ENCODE peak calls at places on chromosomes 16 and 17, in four cellular contexts. K, D, V and G are unnamed samples.

GRCh38 chr16:49788505-49788904 is 67.4 kb downstream of the ZNF423 start:
- DNase-seq in K (peak), D (no peak), V (no peak), G (no peak)

GRCh38 chr16:1435921-1436697 is 5.2 kb downstream of the PERCC1 start:
- DNase-seq in K (no peak), D (no peak), V (no peak), G (no peak)

GRCh38 chr16:81567987-81568748 is 123.6 kb downstream of the CMIP start:
- DNase-seq in K (peak), D (no peak), V (peak), G (peak)

GRCh38 chr16:9258423-9259051 is 167.1 kb downstream of the HAPSTR1 start:
- DNase-seq in K (peak), D (peak), V (peak), G (peak)

GRCh38 chr16:5490499-5490898 is 392.9 kb upstream of the EEF2KMT start:
- DNase-seq in K (peak), D (peak), V (no peak), G (no peak)

GRCh38 chr17:55416470-55417052 is 5.1 kb downstream of the MMD start:
- DNase-seq in K (peak), D (no peak), V (no peak), G (peak)

GRCh38 chr16:30353438-30354129 is 1.5 kb downstream of the CD2BP2 start:
- DNase-seq in K (no peak), D (no peak), V (no peak), G (no peak)

GRCh38 chr16:26963109-26963508 is 103.6 kb upstream of the C16orf82 start:
- DNase-seq in K (peak), D (peak), V (no peak), G (peak)

GRCh38 chr16:79519448-79519847 is 81.1 kb downstream of the MAF start:
- DNase-seq in K (no peak), D (no peak), V (no peak), G (no peak)

GRCh38 chr16:20610892-20611349 is 34.8 kb upstream of the ACSM2B start:
- DNase-seq in K (no peak), D (no peak), V (no peak), G (no peak)

GRCh38 chr16:75337430-75337829 is 86.0 kb upstream of the BCAR1 start:
- DNase-seq in K (no peak), D (no peak), V (no peak), G (no peak)

GRCh38 chr16:75340715-75341500 is 89.5 kb upstream of the BCAR1 start:
- DNase-seq in K (peak), D (no peak), V (peak), G (peak)

GRCh38 chr16:75343311-75343710 is 90.0 kb downstream of the CFDP1 start:
- DNase-seq in K (no peak), D (no peak), V (peak), G (no peak)

GRCh38 chr16:75345711-75346110 is 87.6 kb downstream of the CFDP1 start:
- DNase-seq in K (no peak), D (no peak), V (no peak), G (no peak)

DNA sequence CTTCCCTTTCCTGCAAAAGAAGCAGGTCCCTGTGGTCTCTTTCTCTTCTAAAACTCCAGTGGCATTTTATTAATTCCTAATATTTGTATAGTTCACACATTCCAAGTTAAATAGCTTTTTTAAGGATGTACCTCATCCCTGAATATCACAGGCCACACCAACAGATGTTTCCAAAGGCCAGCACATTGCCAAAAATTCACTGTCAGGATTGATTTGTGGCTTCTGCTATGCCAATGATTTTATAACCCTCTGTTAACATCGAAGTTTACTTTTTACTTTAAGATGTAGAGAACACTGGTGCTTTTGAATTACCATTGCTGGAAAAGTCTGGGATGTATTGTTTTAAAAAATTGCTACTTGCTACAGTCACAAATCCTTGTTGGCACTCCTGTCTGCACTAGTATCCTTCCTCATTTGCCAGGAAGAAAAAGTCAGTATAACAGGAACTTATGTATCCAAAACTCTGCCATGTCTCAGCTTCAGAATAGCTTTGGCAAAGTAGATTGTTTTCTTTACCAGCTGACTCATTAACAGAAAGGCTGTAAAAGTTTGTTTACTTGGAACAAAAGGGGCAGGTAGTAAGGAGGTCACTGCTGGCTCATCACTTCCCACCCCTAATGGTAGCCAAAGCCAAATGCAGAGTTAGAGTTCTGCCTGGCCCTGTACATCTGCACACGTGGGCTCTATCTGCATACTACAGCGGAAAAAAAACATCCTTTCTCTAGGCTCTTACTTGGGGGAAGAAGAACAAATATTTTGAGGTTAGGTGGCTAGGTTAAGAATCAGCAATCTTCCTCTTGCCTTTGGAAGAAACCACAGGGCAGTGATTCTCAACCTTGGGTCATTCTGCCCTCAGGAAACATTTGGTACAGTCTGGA is 90.7 kb upstream of the BCAR1 start:
- DNase-seq in K (peak), D (no peak), V (peak), G (peak)
- H3K9ac ChIP-seq in K (peak), D (no peak), V (peak), G (no peak)

GRCh38 chr16:73059779-73060178 is 11.9 kb upstream of the ZFHX3 start:
- DNase-seq in K (no peak), D (no peak), V (no peak), G (peak)
- H3K4me2 ChIP-seq in K (peak), D (peak), V (peak), G (peak)

GRCh38 chr17:58504826-58505351 is 9.5 kb downstream of the MTMR4 start:
- DNase-seq in K (no peak), D (no peak), V (no peak), G (no peak)

GRCh38 chr17:58507123-58507634 is 7.3 kb downstream of the MTMR4 start:
- DNase-seq in K (no peak), D (no peak), V (no peak), G (peak)

GRCh38 chr17:58508341-58509067 is 5.9 kb downstream of the MTMR4 start:
- DNase-seq in K (no peak), D (no peak), V (no peak), G (no peak)

GRCh38 chr17:58503876-58504275 is 10.6 kb downstream of the MTMR4 start:
- DNase-seq in K (no peak), D (no peak), V (no peak), G (no peak)

GRCh38 chr17:58506354-58507080 is 7.9 kb downstream of the MTMR4 start:
- DNase-seq in K (no peak), D (no peak), V (no peak), G (no peak)
- H3K9ac ChIP-seq in K (no peak), D (no peak), V (no peak), G (no peak)

GRCh38 chr16:11089504-11090124 is 145.2 kb downstream of the CLEC16A start:
- DNase-seq in K (peak), D (no peak), V (no peak), G (peak)
- H3K4me2 ChIP-seq in K (no peak), D (peak), V (no peak), G (peak)